ENCODE peak calls at places on chromosome 20, in seven cellular contexts. U is GM23248, R is K562, P is GM23338, Q is H1, X is HCT116, T is A673. M is an unnamed sample.

GRCh38 chr20:15220778-15221565 is 883.6 kb upstream of the FLRT3 start:
- DNase-seq in U (peak), R (no peak), P (peak), Q (peak), X (no peak), T (no peak), M (no peak)

GRCh38 chr20:30811896-30812671 is 445.4 kb upstream of the DEFB115 start:
- DNase-seq in U (peak), R (peak), P (peak), Q (no peak), X (no peak), T (no peak), M (no peak)

GRCh38 chr20:41956316-41957050 is 338.3 kb upstream of the CHD6 start:
- DNase-seq in U (peak), R (peak), P (peak), Q (peak), X (no peak), T (peak), M (peak)

GRCh38 chr20:54123587-54124180 is 50.1 kb downstream of the CYP24A1 start:
- DNase-seq in U (peak), R (no peak), P (peak), Q (peak), X (peak), T (no peak), M (peak)

GRCh38 chr20:33686008-33686983 is at the start of gene E2F1:
- DNase-seq in U (peak), R (peak), P (peak), Q (no peak), X (peak), T (peak), M (peak)

GRCh38 chr20:24027229-24027628 is 38.6 kb upstream of the GGTLC1 start:
- DNase-seq in U (peak), R (no peak), P (no peak), Q (no peak), X (no peak), T (peak), M (no peak)

GRCh38 chr20:24465730-24466129 is 3.7 kb upstream of the SYNDIG1 start:
- DNase-seq in U (peak), R (no peak), P (no peak), Q (no peak), X (no peak), T (no peak), M (no peak)

GRCh38 chr20:38172344-38172743 is 7.3 kb upstream of the TGM2 start:
- DNase-seq in U (peak), R (no peak), P (no peak), Q (no peak), X (no peak), T (no peak), M (no peak)

GRCh38 chr20:1539816-1540215 is 17.7 kb downstream of the SIRPD start:
- DNase-seq in U (no peak), R (no peak), P (no peak), Q (no peak), X (no peak), T (no peak), M (no peak)

GRCh38 chr20:33444797-33445560 is 1.4 kb upstream of the SNTA1 start:
- DNase-seq in U (no peak), R (no peak), P (peak), Q (no peak), X (no peak), T (no peak), M (peak)

GRCh38 chr20:33549229-33549628 is 59.3 kb downstream of the CBFA2T2 start:
- DNase-seq in U (no peak), R (no peak), P (no peak), Q (no peak), X (no peak), T (no peak), M (no peak)

DNA sequence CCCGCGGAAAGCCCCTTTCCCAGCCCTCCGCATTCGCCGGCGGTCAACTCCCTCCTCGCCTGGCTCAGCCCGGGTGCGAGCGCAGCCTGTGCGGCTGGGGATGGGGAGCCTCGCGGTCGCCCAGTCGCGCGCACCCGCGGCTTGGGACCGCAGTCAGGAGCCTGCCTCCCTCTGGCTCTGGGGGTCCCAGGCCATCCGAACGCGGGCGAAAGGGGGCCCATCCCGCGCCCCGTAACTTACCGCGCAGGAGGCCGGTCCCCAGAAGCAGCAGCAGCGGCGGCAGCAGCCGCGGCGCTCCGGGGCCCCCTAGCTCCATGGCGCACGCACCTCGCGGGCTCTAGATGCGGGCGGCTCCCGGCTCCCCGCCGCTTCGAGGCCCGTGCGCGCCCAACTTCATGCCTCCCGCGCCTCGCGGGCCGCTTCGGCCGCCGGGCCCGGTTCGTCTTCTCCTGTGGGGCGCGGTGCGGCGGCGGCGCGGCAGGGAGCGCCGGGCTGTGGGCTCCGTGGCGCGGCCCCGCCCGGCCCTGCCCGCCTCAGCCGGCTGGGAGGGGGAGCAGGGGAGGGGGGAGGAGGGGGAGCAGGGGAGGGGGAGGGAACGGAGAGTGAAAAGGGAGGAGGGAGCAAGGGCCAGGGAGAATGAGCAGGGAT is at the start of gene CHRNA4:
- DNase-seq in U (peak), R (no peak), P (peak), Q (no peak), X (no peak), T (peak), M (peak)
- TF ChIP-seq EZH2 in U (no peak), R (no peak), P (no peak), Q (no peak), X (no peak), T (peak), M (no peak)

DNA sequence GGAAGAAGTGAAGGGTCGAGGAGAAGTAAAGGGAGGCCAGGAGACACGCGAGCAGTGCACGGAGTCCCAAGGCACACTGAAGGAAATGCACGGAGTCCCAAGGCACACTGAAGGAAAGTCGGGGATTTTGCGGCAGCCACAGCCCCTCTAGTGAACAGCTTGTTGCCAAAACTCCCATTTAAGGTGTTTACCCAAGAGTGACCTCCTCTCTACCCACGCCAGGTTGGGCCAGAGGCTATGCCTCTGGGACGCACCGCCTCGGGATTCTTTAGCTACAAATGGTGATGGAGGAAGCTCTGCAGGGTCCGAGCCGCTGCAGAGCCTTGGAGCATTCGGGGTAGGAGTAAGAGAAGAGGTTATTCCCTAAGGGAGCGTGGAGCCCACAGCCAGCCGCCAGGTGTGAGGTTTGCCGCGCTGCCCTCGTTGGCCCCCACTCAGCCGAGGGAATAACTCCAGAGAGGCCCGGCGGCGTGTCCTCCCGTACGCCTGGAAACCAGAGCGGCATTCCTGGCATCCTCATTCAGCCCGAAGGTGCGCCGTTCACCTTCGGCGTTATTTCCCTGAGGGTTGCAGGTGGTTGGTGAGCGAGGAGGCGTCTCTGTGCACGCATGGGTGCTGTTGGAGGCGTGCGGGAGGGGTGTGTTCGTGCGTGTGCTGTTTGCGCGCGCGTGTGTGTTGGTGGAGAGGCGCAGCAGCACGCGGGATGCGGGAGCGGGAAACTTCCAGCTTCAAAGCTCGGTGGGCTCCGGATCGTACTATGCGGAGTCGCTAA is 3.4 kb upstream of the MAFB start:
- DNase-seq in U (no peak), R (no peak), P (peak), Q (no peak), X (no peak), T (no peak), M (no peak)
- TF ChIP-seq EZH2 in U (no peak), R (no peak), P (peak), Q (peak), X (no peak), T (no peak), M (peak)

GRCh38 chr20:22821081-22821480 is 214.0 kb upstream of the SSTR4 start:
- DNase-seq in U (no peak), R (no peak), P (no peak), Q (no peak), X (no peak), T (no peak), M (no peak)
- TF ChIP-seq EZH2 in U (no peak), R (no peak), P (no peak), Q (no peak), X (no peak), T (no peak), M (no peak)

GRCh38 chr20:59020938-59021551 is 1.8 kb downstream of the TUBB1 start:
- DNase-seq in U (peak), R (peak), P (no peak), Q (no peak), X (no peak), T (peak), M (no peak)

GRCh38 chr20:59023616-59024015 is 4.4 kb downstream of the TUBB1 start:
- DNase-seq in U (no peak), R (no peak), P (no peak), Q (no peak), X (no peak), T (no peak), M (no peak)

GRCh38 chr20:59025086-59025485 is 5.9 kb downstream of the TUBB1 start:
- DNase-seq in U (no peak), R (no peak), P (no peak), Q (no peak), X (no peak), T (no peak), M (no peak)

GRCh38 chr20:59024111-59024530 is 4.9 kb downstream of the TUBB1 start:
- DNase-seq in U (no peak), R (no peak), P (no peak), Q (no peak), X (no peak), T (no peak), M (no peak)

DNA sequence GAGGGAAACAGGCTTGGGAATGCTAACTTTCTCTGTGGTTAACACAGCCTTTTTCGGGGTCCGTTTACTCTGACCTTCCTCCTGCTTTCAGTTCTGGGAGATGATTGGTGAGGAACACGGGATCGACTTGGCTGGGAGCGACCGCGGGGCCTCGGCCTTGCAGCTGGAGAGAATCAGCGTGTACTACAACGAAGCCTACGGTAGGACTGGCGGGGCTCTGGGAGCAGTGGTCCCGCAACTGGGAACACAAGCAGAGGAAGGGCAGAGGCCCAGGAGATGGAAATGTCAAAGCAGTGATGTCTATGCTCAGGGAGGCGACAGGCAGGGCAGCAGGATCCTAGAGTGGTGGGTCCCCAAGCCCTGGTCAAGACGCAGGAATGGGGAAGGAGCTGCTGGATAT is 3.5 kb downstream of the TUBB1 start:
- DNase-seq in U (no peak), R (no peak), P (no peak), Q (no peak), X (no peak), T (no peak), M (no peak)
- TF ChIP-seq EZH2 in U (no peak), R (no peak), P (no peak), Q (no peak), X (no peak), T (no peak), M (no peak)

GRCh38 chr20:46031014-46031569 is 2.1 kb downstream of the SLC12A5 start:
- DNase-seq in U (no peak), R (no peak), P (no peak), Q (no peak), X (no peak), T (no peak), M (no peak)
- TF ChIP-seq EZH2 in U (no peak), R (no peak), P (peak), Q (no peak), X (no peak), T (no peak), M (no peak)

GRCh38 chr20:62725596-62726268 is 17.1 kb downstream of the NTSR1 start:
- DNase-seq in U (no peak), R (no peak), P (no peak), Q (no peak), X (no peak), T (no peak), M (no peak)

GRCh38 chr20:62723351-62723750 is 14.7 kb downstream of the NTSR1 start:
- DNase-seq in U (no peak), R (no peak), P (no peak), Q (no peak), X (no peak), T (no peak), M (no peak)

GRCh38 chr20:62723768-62724420 is 15.3 kb downstream of the NTSR1 start:
- DNase-seq in U (no peak), R (no peak), P (no peak), Q (no peak), X (no peak), T (no peak), M (no peak)

GRCh38 chr20:62726276-62726675 is 17.6 kb downstream of the NTSR1 start:
- DNase-seq in U (no peak), R (no peak), P (no peak), Q (no peak), X (no peak), T (no peak), M (no peak)

GRCh38 chr20:62724692-62725595 is 16.3 kb downstream of the NTSR1 start:
- DNase-seq in U (no peak), R (no peak), P (no peak), Q (no peak), X (no peak), T (no peak), M (no peak)
- TF ChIP-seq EZH2 in U (no peak), R (no peak), P (no peak), Q (no peak), X (no peak), T (no peak), M (no peak)

DNA sequence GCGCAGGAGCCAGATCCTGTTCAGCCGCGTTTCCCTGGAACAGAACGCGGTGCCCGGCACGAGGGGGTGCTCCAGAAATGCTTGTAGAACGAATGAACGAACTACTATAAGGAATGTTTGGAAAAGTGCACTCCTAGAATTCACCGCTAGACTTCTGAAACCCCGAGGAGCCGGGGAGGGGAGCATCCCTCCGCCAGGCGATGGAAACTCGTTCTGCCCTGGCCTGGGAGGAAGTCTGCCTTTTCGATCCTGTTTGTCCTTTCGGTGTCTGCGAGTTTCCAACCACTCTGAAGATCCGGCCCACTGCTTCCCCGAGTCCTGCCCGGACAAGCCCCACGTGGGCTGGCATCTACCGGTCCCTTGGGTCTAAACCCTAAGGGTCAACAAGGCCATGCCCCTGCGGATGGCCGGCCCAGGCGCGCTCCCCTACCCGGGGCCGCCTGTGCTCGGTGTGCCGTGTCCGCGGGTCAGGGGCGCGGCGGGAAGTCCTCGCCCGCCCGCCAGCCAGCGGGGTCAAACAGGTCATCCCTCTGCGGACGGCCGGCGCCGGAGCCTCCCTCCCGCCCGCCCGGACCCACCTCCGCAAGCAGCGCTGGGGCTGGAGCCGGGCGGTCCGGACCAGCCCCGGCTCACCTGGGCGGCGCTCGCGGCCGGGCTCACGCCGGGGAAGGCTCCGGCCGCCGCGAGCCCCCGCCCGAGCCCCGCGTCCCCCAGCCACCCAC is 521 bp downstream of the SULF2 start:
- DNase-seq in U (peak), R (no peak), P (peak), Q (no peak), X (no peak), T (peak), M (peak)
- TF ChIP-seq EZH2 in U (peak), R (no peak), P (no peak), Q (no peak), X (no peak), T (peak), M (no peak)

GRCh38 chr20:59835448-59836395 is 97.7 kb downstream of the SYCP2 start:
- DNase-seq in U (peak), R (no peak), P (peak), Q (no peak), X (no peak), T (peak), M (peak)
- TF ChIP-seq EZH2 in U (no peak), R (no peak), P (no peak), Q (no peak), X (no peak), T (no peak), M (no peak)

DNA sequence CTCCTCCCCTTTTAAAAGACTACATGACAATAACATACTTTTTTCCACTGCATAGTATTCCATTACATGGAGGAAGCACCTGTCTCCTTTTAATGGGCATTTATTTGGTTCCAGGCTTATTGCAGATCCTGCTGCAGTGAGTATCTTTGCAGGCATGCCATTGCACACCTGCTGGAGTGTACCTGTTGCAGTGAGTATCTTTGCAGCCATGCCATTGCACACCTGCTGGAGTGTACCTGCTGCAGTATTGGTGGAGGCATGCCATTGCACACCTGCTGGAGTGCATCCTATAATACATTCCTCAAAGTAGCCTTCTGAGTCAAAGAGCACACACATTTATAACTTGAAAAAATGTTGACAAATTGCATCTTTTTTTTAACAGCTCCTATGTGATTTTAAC is 1.6 kb downstream of the BFSP1 start:
- DNase-seq in U (no peak), R (no peak), P (no peak), Q (no peak), X (no peak), T (no peak), M (no peak)
- TF ChIP-seq EZH2 in U (no peak), R (no peak), P (no peak), Q (no peak), X (no peak), T (no peak), M (no peak)

M was measured in hepatocyte.